ENCODE peak calls at places on chromosome 12, in nine cellular contexts. One of them, this sample, is unnamed.

GRCh38 chr12:23944067-23944466 is 5.4 kb downstream of the SOX5 start:
- DNase-seq in GM23338: peak
- DNase-seq in HL-60: no peak
- DNase-seq in HCT116: no peak
- DNase-seq in HepG2: peak
- DNase-seq in SK-N-SH: no peak
- DNase-seq in Panc1: no peak
- DNase-seq in K562: no peak
- DNase-seq in GM12878: no peak
- DNase-seq in this sample: no peak

GRCh38 chr12:109910969-109911348 is 10.9 kb downstream of the TCHP start:
- DNase-seq in GM23338: peak
- DNase-seq in HL-60: no peak
- DNase-seq in HCT116: peak
- DNase-seq in HepG2: peak
- DNase-seq in SK-N-SH: peak
- DNase-seq in Panc1: no peak
- DNase-seq in K562: peak
- DNase-seq in GM12878: no peak
- DNase-seq in this sample: peak

GRCh38 chr12:105820407-105821140 is 318.2 kb downstream of the NUAK1 start:
- DNase-seq in GM23338: peak
- DNase-seq in HL-60: no peak
- DNase-seq in HCT116: no peak
- DNase-seq in HepG2: peak
- DNase-seq in SK-N-SH: no peak
- DNase-seq in Panc1: no peak
- DNase-seq in K562: no peak
- DNase-seq in GM12878: no peak
- DNase-seq in this sample: no peak

GRCh38 chr12:121223283-121223946 is 13.5 kb downstream of the P2RX4 start:
- DNase-seq in GM23338: no peak
- DNase-seq in HL-60: no peak
- DNase-seq in HCT116: no peak
- DNase-seq in HepG2: no peak
- DNase-seq in SK-N-SH: peak
- DNase-seq in Panc1: no peak
- DNase-seq in K562: no peak
- DNase-seq in GM12878: no peak
- DNase-seq in this sample: peak

GRCh38 chr12:13234045-13234641 is 37.6 kb downstream of the EMP1 start:
- DNase-seq in GM23338: peak
- DNase-seq in HL-60: peak
- DNase-seq in HCT116: peak
- DNase-seq in HepG2: peak
- DNase-seq in SK-N-SH: peak
- DNase-seq in Panc1: no peak
- DNase-seq in K562: peak
- DNase-seq in GM12878: no peak
- DNase-seq in this sample: peak

GRCh38 chr12:68532204-68532886 is 78.4 kb upstream of the RAP1B start:
- DNase-seq in GM23338: no peak
- DNase-seq in HL-60: peak
- DNase-seq in HCT116: no peak
- DNase-seq in HepG2: no peak
- DNase-seq in SK-N-SH: no peak
- DNase-seq in Panc1: no peak
- DNase-seq in K562: no peak
- DNase-seq in GM12878: no peak
- DNase-seq in this sample: no peak

GRCh38 chr12:14836336-14837210 is 6.8 kb downstream of the ART4 start:
- DNase-seq in GM23338: no peak
- DNase-seq in HL-60: no peak
- DNase-seq in HCT116: no peak
- DNase-seq in HepG2: peak
- DNase-seq in SK-N-SH: no peak
- DNase-seq in Panc1: peak
- DNase-seq in K562: peak
- DNase-seq in GM12878: no peak
- DNase-seq in this sample: peak

GRCh38 chr12:52634266-52635056 is 16.1 kb upstream of the KRT73 start:
- DNase-seq in GM23338: no peak
- DNase-seq in HL-60: no peak
- DNase-seq in HCT116: no peak
- DNase-seq in HepG2: no peak
- DNase-seq in SK-N-SH: no peak
- DNase-seq in Panc1: no peak
- DNase-seq in K562: no peak
- DNase-seq in GM12878: no peak
- DNase-seq in this sample: no peak

GRCh38 chr12:57227315-57228115 is 2.0 kb upstream of the SHMT2 start:
- DNase-seq in GM23338: peak
- DNase-seq in HL-60: no peak
- DNase-seq in HCT116: no peak
- DNase-seq in HepG2: no peak
- DNase-seq in SK-N-SH: no peak
- DNase-seq in Panc1: no peak
- DNase-seq in K562: no peak
- DNase-seq in GM12878: no peak
- DNase-seq in this sample: no peak

GRCh38 chr12:111330800-111331752 is 37.8 kb downstream of the PHETA1 start:
- DNase-seq in GM23338: peak
- DNase-seq in HL-60: no peak
- DNase-seq in HCT116: peak
- DNase-seq in HepG2: peak
- DNase-seq in SK-N-SH: no peak
- DNase-seq in Panc1: peak
- DNase-seq in K562: peak
- DNase-seq in GM12878: no peak
- DNase-seq in this sample: peak

DNA sequence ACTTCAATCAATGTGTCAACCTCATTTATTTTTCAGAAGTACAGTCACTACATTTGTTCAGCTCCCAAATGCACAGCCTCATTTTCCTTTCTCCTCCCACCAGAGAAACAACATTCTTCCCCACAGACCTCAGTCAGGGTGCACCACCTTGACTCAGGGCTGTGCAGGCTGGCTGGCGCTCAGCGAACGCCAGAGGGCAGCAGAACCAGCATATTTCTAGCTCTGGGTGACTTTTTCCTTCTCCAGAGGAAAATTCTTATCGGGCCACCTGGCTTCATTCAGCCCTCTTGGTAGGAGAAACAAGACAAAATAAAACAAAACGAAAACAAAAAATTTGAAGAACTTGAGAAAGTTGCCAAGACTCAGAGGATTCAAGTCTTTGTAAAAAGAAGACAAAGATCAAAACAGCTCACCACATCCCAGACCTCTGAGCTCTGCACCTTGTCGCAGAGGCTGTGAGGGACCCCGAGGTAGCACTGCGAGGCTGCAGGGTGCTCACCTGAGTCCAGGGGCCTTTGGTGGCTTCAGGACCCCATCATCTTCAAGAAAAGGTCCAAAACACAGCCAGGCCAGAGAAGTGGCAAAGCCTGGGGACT is 33.7 kb downstream of the PAH start:
- DNase-seq in GM23338: peak
- DNase-seq in HL-60: no peak
- DNase-seq in HCT116: peak
- DNase-seq in HepG2: peak
- DNase-seq in SK-N-SH: peak
- DNase-seq in Panc1: peak
- DNase-seq in K562: peak
- DNase-seq in GM12878: no peak
- DNase-seq in this sample: peak
- TF ChIP-seq REST in GM23338: no peak
- TF ChIP-seq REST in HL-60: no peak
- TF ChIP-seq REST in HCT116: no peak
- TF ChIP-seq REST in HepG2: no peak
- TF ChIP-seq REST in SK-N-SH: no peak
- TF ChIP-seq REST in Panc1: no peak
- TF ChIP-seq REST in K562: no peak
- TF ChIP-seq REST in GM12878: no peak
- TF ChIP-seq REST in this sample: no peak

DNA sequence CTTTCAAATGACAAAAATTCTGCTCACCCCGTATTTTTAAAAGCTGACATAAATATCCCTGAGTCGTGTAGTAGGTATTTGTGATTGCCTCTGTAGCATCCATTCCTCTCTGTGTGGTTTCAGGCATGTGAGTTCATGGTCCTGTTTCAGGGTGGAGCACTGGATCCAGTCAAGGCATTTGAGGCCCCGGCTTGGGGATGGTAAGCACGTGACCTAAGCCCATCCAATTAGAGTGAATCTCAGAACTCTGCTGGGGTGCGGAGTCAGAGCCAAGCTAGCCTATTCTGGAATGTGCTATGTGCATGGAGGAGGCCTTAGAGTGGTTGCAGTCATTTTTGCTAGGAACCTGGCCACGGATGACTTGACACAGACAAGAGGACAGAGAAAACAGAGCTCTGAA is 4.3 kb upstream of the CSRP2 start:
- DNase-seq in GM23338: no peak
- DNase-seq in HL-60: no peak
- DNase-seq in HCT116: no peak
- DNase-seq in HepG2: no peak
- DNase-seq in SK-N-SH: no peak
- DNase-seq in Panc1: no peak
- DNase-seq in K562: no peak
- DNase-seq in GM12878: no peak
- DNase-seq in this sample: no peak
- TF ChIP-seq REST in GM23338: no peak
- TF ChIP-seq REST in HL-60: no peak
- TF ChIP-seq REST in HCT116: no peak
- TF ChIP-seq REST in HepG2: no peak
- TF ChIP-seq REST in SK-N-SH: no peak
- TF ChIP-seq REST in Panc1: no peak
- TF ChIP-seq REST in K562: no peak
- TF ChIP-seq REST in GM12878: no peak
- TF ChIP-seq REST in this sample: no peak

DNA sequence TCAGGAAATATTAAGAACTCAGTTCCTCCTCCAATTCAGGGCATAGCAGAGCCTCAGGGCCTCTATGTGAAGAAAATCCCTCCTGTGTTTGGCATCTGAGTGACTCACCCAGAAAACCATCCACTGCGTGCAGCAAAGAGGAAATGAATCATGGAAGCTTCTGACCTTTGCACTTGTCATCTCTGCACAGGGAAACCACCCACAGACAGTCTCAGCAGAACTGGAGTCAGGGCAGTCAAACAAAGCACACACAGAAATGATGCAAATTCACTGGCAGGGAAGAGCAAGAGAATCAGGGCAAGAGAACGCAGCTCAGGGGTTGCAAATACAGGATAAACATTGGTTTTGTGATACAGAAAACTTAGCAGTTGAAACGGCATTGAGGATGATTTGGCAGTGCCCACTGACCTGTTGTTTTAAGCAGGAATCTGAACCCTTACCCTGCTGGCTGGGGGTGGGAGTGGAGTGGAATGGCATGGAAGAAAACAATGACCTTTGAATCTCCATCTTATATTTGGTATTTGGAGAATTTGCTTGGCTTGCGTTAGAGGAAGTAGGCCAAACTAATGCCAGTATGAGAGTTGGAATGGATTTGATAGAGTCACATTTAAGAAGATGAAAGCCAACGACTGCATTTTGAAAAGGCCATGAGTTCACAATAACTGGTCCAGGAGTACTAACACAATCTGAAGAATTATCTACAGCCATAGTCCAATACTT is 53.5 kb downstream of the PHLDA1 start:
- DNase-seq in GM23338: peak
- DNase-seq in HL-60: peak
- DNase-seq in HCT116: peak
- DNase-seq in HepG2: peak
- DNase-seq in SK-N-SH: no peak
- DNase-seq in Panc1: peak
- DNase-seq in K562: peak
- DNase-seq in GM12878: peak
- DNase-seq in this sample: peak
- TF ChIP-seq REST in GM23338: no peak
- TF ChIP-seq REST in HL-60: no peak
- TF ChIP-seq REST in HCT116: no peak
- TF ChIP-seq REST in HepG2: no peak
- TF ChIP-seq REST in SK-N-SH: peak
- TF ChIP-seq REST in Panc1: no peak
- TF ChIP-seq REST in K562: no peak
- TF ChIP-seq REST in GM12878: no peak
- TF ChIP-seq REST in this sample: no peak

GRCh38 chr12:116053479-116054195 is 223.9 kb downstream of the MED13L start:
- DNase-seq in GM23338: no peak
- DNase-seq in HL-60: no peak
- DNase-seq in HCT116: no peak
- DNase-seq in HepG2: peak
- DNase-seq in SK-N-SH: no peak
- DNase-seq in Panc1: no peak
- DNase-seq in K562: peak
- DNase-seq in GM12878: no peak
- DNase-seq in this sample: peak
- TF ChIP-seq REST in GM23338: no peak
- TF ChIP-seq REST in HL-60: no peak
- TF ChIP-seq REST in HCT116: no peak
- TF ChIP-seq REST in HepG2: no peak
- TF ChIP-seq REST in SK-N-SH: no peak
- TF ChIP-seq REST in Panc1: no peak
- TF ChIP-seq REST in K562: no peak
- TF ChIP-seq REST in GM12878: no peak
- TF ChIP-seq REST in this sample: no peak

This sample was measured in A549.